ENCODE peak calls at places on chromosomes 7 and 10, in nine cellular contexts. M, N, P, S, F, T, Z, O and V are unnamed samples. For H3K9me3, the result is how much of the 10 kb centered on the place peaks cover.

GRCh38 chr10:61475449-61475873 is 22.3 kb upstream of the TMEM26 start:
- DNase-seq in M (no peak), N (no peak), P (peak), S (no peak), F (peak), T (no peak), Z (peak), O (no peak), V (no peak)

GRCh38 chr7:102175423-102176170 is 111.1 kb upstream of the SH2B2 start:
- DNase-seq in M (no peak), N (no peak), P (no peak), S (no peak), F (no peak), T (peak), Z (no peak), O (no peak), V (no peak)

GRCh38 chr10:132677905-132678298 is 108.0 kb downstream of the NKX6-2 start:
- DNase-seq in M (no peak), N (peak), P (no peak), S (no peak), F (no peak), T (peak), Z (no peak), O (peak), V (no peak)

GRCh38 chr7:26291699-26292538 is at the start of gene SNX10:
- DNase-seq in M (no peak), N (no peak), P (peak), S (no peak), F (no peak), T (peak), Z (peak), O (peak), V (no peak)

GRCh38 chr10:110016037-110016436 is 8.3 kb downstream of the ADD3 start:
- DNase-seq in M (no peak), N (peak), P (no peak), S (no peak), F (peak), T (no peak), Z (peak), O (no peak), V (no peak)

GRCh38 chr7:30922596-30922995 is 10.9 kb downstream of the AQP1 start:
- DNase-seq in M (peak), N (peak), P (no peak), S (no peak), F (no peak), T (no peak), Z (no peak), O (peak), V (no peak)

GRCh38 chr10:116210588-116211346 is 62.2 kb downstream of the GFRA1 start:
- DNase-seq in M (no peak), N (no peak), P (peak), S (no peak), F (peak), T (no peak), Z (peak), O (no peak), V (no peak)

GRCh38 chr7:4052126-4052525 is 630.0 kb upstream of the FOXK1 start:
- DNase-seq in M (no peak), N (no peak), P (no peak), S (no peak), F (no peak), T (no peak), Z (no peak), O (no peak), V (no peak)

GRCh38 chr7:41955475-41956243 is 252.8 kb upstream of the INHBA start:
- DNase-seq in M (peak), N (no peak), P (peak), S (peak), F (peak), T (peak), Z (peak), O (peak), V (peak)

GRCh38 chr10:91034494-91035157 is 113.7 kb upstream of the ANKRD1 start:
- DNase-seq in M (no peak), N (no peak), P (peak), S (peak), F (peak), T (peak), Z (peak), O (peak), V (no peak)

GRCh38 chr10:28839600-28840007 is 162.3 kb downstream of the BAMBI start:
- DNase-seq in M (no peak), N (peak), P (peak), S (no peak), F (peak), T (peak), Z (peak), O (no peak), V (no peak)

GRCh38 chr10:119177708-119178370 is 773 bp downstream of the PRDX3 start:
- DNase-seq in M (no peak), N (no peak), P (no peak), S (no peak), F (no peak), T (no peak), Z (no peak), O (no peak), V (no peak)

GRCh38 chr7:44963526-44964290 is 15.1 kb downstream of the MYO1G start:
- DNase-seq in M (no peak), N (peak), P (no peak), S (no peak), F (no peak), T (no peak), Z (no peak), O (no peak), V (no peak)

GRCh38 chr7:22090107-22090506 is 144.4 kb upstream of the CDCA7L start:
- DNase-seq in M (no peak), N (no peak), P (no peak), S (no peak), F (no peak), T (no peak), Z (no peak), O (no peak), V (no peak)

GRCh38 chr7:73557397-73558257 is at the start of gene BCL7B:
- DNase-seq in M (no peak), N (peak), P (no peak), S (peak), F (peak), T (peak), Z (peak), O (peak), V (no peak)

GRCh38 chr10:68251146-68251545 is 19.2 kb upstream of the ATOH7 start:
- DNase-seq in M (no peak), N (peak), P (no peak), S (no peak), F (no peak), T (no peak), Z (no peak), O (no peak), V (no peak)

GRCh38 chr7:27172388-27172774 is 1.7 kb downstream of the HOXA10 start:
- DNase-seq in M (no peak), N (peak), P (no peak), S (no peak), F (no peak), T (no peak), Z (no peak), O (no peak), V (no peak)

GRCh38 chr7:72307566-72307965 is 104.6 kb downstream of the CALN1 start:
- DNase-seq in M (no peak), N (no peak), P (no peak), S (no peak), F (no peak), T (no peak), Z (no peak), O (no peak), V (no peak)

GRCh38 chr7:153087498-153087897 is 327.9 kb downstream of the ACTR3B start:
- DNase-seq in M (no peak), N (peak), P (no peak), S (no peak), F (no peak), T (no peak), Z (no peak), O (no peak), V (no peak)

GRCh38 chr7:130875265-130875741 is 141.3 kb upstream of the KLF14 start:
- DNase-seq in M (no peak), N (peak), P (no peak), S (no peak), F (peak), T (no peak), Z (peak), O (peak), V (no peak)

GRCh38 chr7:94289071-94289470 is 105.6 kb upstream of the COL1A2 start:
- DNase-seq in M (no peak), N (peak), P (peak), S (peak), F (peak), T (peak), Z (peak), O (peak), V (peak)

GRCh38 chr10:12897278-12897677 is 104.2 kb downstream of the CCDC3 start:
- DNase-seq in M (no peak), N (no peak), P (no peak), S (no peak), F (no peak), T (no peak), Z (no peak), O (no peak), V (no peak)

GRCh38 chr10:71084061-71084817 is 128.1 kb upstream of the UNC5B start:
- DNase-seq in M (no peak), N (no peak), P (no peak), S (peak), F (no peak), T (no peak), Z (no peak), O (no peak), V (no peak)

GRCh38 chr10:120953897-120954296 is 102.7 kb downstream of the WDR11 start:
- DNase-seq in M (no peak), N (no peak), P (no peak), S (no peak), F (no peak), T (no peak), Z (no peak), O (no peak), V (no peak)

GRCh38 chr7:77537136-77537594 is at the start of gene PTPN12:
- DNase-seq in M (no peak), N (peak), P (peak), S (no peak), F (no peak), T (peak), Z (no peak), O (no peak), V (no peak)

GRCh38 chr7:15783971-15784693 is 97.6 kb upstream of the MEOX2 start:
- DNase-seq in M (no peak), N (no peak), P (no peak), S (no peak), F (no peak), T (no peak), Z (no peak), O (no peak), V (no peak)

GRCh38 chr7:30436046-30436445 is 42.5 kb downstream of the NOD1 start:
- DNase-seq in M (no peak), N (no peak), P (no peak), S (no peak), F (no peak), T (no peak), Z (no peak), O (no peak), V (no peak)

GRCh38 chr7:92133133-92133736 is 1.0 kb downstream of the CYP51A1 start:
- DNase-seq in M (no peak), N (no peak), P (peak), S (no peak), F (no peak), T (no peak), Z (peak), O (no peak), V (no peak)

GRCh38 chr7:2792240-2792639 is 51.9 kb downstream of the GNA12 start:
- DNase-seq in M (no peak), N (no peak), P (no peak), S (no peak), F (no peak), T (no peak), Z (no peak), O (no peak), V (no peak)

GRCh38 chr7:116957874-116958273 is 4.6 kb downstream of the ST7 start:
- DNase-seq in M (no peak), N (no peak), P (no peak), S (no peak), F (no peak), T (no peak), Z (no peak), O (no peak), V (no peak)

GRCh38 chr7:77537595-77538185 is 595 bp downstream of the PTPN12 start:
- DNase-seq in M (no peak), N (peak), P (peak), S (no peak), F (no peak), T (peak), Z (peak), O (peak), V (no peak)

GRCh38 chr7:14144538-14144937 is 155.1 kb upstream of the ETV1 start:
- DNase-seq in M (no peak), N (no peak), P (no peak), S (no peak), F (no peak), T (no peak), Z (no peak), O (no peak), V (no peak)

GRCh38 chr7:94056796-94057207 is 52.6 kb upstream of the BET1 start:
- DNase-seq in M (no peak), N (no peak), P (peak), S (no peak), F (peak), T (no peak), Z (peak), O (no peak), V (peak)

GRCh38 chr7:99919814-99920618 is 686 bp upstream of the TRIM4 start:
- DNase-seq in M (no peak), N (no peak), P (no peak), S (no peak), F (peak), T (no peak), Z (peak), O (no peak), V (no peak)

DNA sequence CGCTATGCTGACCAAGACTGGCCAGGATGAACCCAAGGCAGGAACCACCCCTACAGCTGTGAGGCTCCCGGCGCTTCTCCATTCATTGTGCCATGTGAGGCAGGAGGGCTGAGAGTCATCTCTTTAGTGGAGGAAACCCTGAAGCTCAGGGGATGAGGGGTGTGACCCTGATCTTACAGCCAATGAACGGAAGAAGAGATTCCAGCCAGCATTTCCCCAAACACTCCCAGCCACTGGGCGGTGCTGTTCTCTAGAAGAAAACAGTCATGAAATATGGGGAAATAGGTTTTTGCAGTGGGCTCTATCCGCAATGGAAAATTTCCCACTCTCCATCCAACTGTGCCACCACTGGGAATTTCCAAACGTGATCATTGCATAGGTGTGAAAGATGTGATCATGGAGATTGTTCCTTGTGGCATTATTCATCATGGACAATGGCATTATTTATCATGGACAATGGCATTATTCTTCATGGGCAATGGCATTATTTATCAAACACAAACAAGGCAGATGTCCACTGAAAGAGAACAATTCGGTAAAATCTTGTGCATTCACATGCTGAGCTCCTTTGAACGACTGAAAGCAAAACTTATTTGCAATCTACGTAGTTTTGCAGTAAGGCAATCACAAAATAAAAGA is 14.0 kb upstream of the SLC18A2 start:
- DNase-seq in M (no peak), N (peak), P (no peak), S (no peak), F (no peak), T (no peak), Z (no peak), O (peak), V (no peak)
- TF ChIP-seq CTCF in M (no peak), N (peak), P (peak), S (no peak), F (peak), T (no peak), Z (peak), O (peak), V (peak)

DNA sequence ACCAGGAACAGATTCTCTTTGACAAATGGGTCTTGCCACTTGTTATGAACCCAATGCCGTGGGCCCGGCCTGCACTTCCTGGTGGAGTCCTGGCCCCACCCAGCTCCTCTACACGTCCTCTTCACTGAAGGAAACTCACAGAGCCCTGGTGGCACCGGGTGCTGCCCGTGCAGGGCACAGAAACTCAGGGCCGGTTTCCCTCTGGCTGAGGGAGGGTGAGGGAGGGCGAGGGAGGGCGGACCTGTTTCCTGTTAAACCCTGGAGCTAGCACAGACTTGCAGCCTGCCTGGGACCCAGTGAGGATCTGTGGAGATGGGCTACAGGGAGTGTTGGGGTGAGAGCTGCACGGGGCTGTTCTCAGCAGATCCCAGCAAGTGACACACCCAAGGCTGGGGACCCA is 596.3 kb downstream of the PTPRN2 start:
- DNase-seq in M (no peak), N (no peak), P (no peak), S (no peak), F (no peak), T (no peak), Z (no peak), O (no peak), V (no peak)
- H3K9me3 ChIP-seq in M (under half), N (under half), P (under half), S (under half), F (half or more), T (under half), Z (under half), O (under half), V (half or more)

GRCh38 chr10:76026931-76027330 is 595.5 kb downstream of the LRMDA start:
- DNase-seq in M (no peak), N (no peak), P (no peak), S (no peak), F (no peak), T (no peak), Z (no peak), O (no peak), V (no peak)
- TF ChIP-seq CTCF in M (no peak), N (peak), P (no peak), S (no peak), F (no peak), T (no peak), Z (no peak), O (no peak), V (no peak)

GRCh38 chr7:157543276-157543675 is 206.5 kb downstream of the DNAJB6 start:
- DNase-seq in M (no peak), N (no peak), P (no peak), S (no peak), F (no peak), T (no peak), Z (no peak), O (peak), V (no peak)

GRCh38 chr7:157544226-157544625 is 207.4 kb downstream of the DNAJB6 start:
- DNase-seq in M (no peak), N (no peak), P (no peak), S (no peak), F (no peak), T (no peak), Z (no peak), O (peak), V (no peak)

GRCh38 chr7:157544980-157545680 is 208.3 kb downstream of the DNAJB6 start:
- DNase-seq in M (no peak), N (no peak), P (no peak), S (no peak), F (no peak), T (no peak), Z (no peak), O (peak), V (no peak)

GRCh38 chr7:157542669-157543021 is 205.8 kb downstream of the DNAJB6 start:
- DNase-seq in M (no peak), N (no peak), P (no peak), S (no peak), F (no peak), T (no peak), Z (no peak), O (peak), V (no peak)

DNA sequence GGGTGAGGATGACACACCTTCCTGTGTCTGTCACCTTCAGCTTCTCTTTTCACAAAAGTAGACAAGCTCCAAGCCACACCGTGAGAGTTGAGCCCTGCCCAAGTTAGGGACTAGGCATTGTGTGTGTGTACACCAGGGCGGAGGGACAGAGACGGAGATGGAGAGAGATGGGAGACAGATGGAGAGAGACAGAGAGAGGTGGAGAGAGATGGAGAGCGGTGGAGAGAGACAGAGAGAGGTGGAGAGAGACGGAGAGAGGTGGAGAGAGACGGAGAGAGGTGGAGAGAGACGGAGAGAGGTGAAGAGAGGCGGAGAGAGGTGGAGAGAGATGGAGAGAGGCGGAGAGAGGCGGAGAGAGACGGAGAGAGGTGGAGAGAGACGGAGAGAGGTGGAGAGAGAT is 207.0 kb downstream of the DNAJB6 start:
- DNase-seq in M (no peak), N (no peak), P (no peak), S (no peak), F (no peak), T (no peak), Z (no peak), O (no peak), V (no peak)
- H3K9me3 ChIP-seq in M (under half), N (under half), P (under half), S (under half), F (half or more), T (under half), Z (under half), O (under half), V (half or more)

GRCh38 chr7:151404216-151405011 is 5.4 kb downstream of the WDR86 start:
- DNase-seq in M (no peak), N (no peak), P (peak), S (no peak), F (no peak), T (peak), Z (peak), O (peak), V (no peak)

GRCh38 chr7:151399906-151400305 is 9.9 kb downstream of the WDR86 start:
- DNase-seq in M (no peak), N (no peak), P (no peak), S (no peak), F (no peak), T (no peak), Z (no peak), O (peak), V (no peak)

GRCh38 chr7:151400626-151401315 is 9.1 kb downstream of the WDR86 start:
- DNase-seq in M (no peak), N (no peak), P (no peak), S (no peak), F (no peak), T (no peak), Z (no peak), O (peak), V (no peak)

GRCh38 chr7:151403764-151404163 is 6.1 kb downstream of the WDR86 start:
- DNase-seq in M (no peak), N (no peak), P (no peak), S (no peak), F (no peak), T (no peak), Z (no peak), O (no peak), V (no peak)

GRCh38 chr7:151402029-151402835 is 7.6 kb downstream of the WDR86 start:
- DNase-seq in M (no peak), N (no peak), P (no peak), S (no peak), F (no peak), T (no peak), Z (no peak), O (no peak), V (no peak)
- TF ChIP-seq CTCF in M (no peak), N (no peak), P (no peak), S (no peak), F (no peak), T (no peak), Z (no peak), O (no peak), V (no peak)

GRCh38 chr7:1050254-1050906 is 6.0 kb downstream of the GPR146 start:
- DNase-seq in M (no peak), N (no peak), P (no peak), S (no peak), F (no peak), T (no peak), Z (no peak), O (peak), V (no peak)
- H3K9me3 ChIP-seq in M (under half), N (under half), P (under half), S (under half), F (under half), T (under half), Z (under half), O (under half), V (under half)

GRCh38 chr10:43203491-43204393 is 63.1 kb downstream of the RASGEF1A start:
- DNase-seq in M (no peak), N (peak), P (no peak), S (peak), F (no peak), T (peak), Z (no peak), O (peak), V (no peak)
- TF ChIP-seq CTCF in M (no peak), N (no peak), P (no peak), S (no peak), F (no peak), T (no peak), Z (no peak), O (no peak), V (no peak)

DNA sequence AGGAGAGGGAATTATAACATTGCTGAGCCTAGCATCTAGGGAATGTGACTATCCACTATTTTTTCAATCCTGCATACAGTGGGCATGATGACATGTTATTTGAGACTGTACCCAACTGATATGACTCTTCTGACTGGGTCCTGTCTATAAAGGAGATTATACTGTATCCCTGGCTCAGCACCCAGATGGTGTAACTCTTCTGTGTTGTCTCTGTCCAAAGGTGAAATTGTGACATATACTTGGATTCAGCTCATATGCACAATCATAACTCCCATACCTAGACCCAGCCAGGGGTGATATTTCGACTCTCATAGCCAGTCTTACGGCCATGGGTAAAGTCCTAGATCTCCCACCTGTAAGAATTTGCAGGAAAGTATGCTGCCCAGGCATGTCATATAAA is 59.3 kb downstream of the ZNF736 start:
- DNase-seq in M (no peak), N (no peak), P (no peak), S (no peak), F (no peak), T (no peak), Z (no peak), O (no peak), V (no peak)
- H3K9me3 ChIP-seq in M (under half), N (under half), P (under half), S (under half), F (under half), T (under half), Z (under half), O (under half), V (under half)